ENCODE peak calls at places on chromosomes 11 and 22, in six cellular contexts. V is IMR-90, Q is HepG2, Z is GM12878, M is SK-N-SH, O is K562. K is an unnamed sample.

GRCh38 chr11:57647960-57648776 is 1.5 kb downstream of the YPEL4 start:
- DNase-seq in Q (no peak), V (no peak), O (peak), Z (no peak), M (peak), K (no peak)

GRCh38 chr22:49534386-49534785 is 293.3 kb downstream of the BRD1 start:
- DNase-seq in Q (no peak), O (no peak), Z (no peak), V (no peak), M (no peak), K (no peak)

GRCh38 chr11:123062892-123063395 is 1.0 kb upstream of the HSPA8 start:
- DNase-seq in M (no peak), O (peak), V (peak), Z (no peak), Q (no peak), K (no peak)

GRCh38 chr11:131349368-131350086 is 20.9 kb upstream of the NTM start:
- DNase-seq in M (no peak), Q (no peak), V (no peak), Z (no peak), O (no peak), K (no peak)

GRCh38 chr11:29623144-29623722 is 393.6 kb downstream of the KCNA4 start:
- DNase-seq in M (no peak), Z (no peak), V (no peak), Q (no peak), O (no peak), K (no peak)

GRCh38 chr11:61679301-61679700 is 890 bp upstream of the DAGLA start:
- DNase-seq in M (no peak), Q (no peak), Z (no peak), V (no peak), O (no peak), K (no peak)

GRCh38 chr11:91755951-91756707 is 468.5 kb upstream of the FAT3 start:
- DNase-seq in M (no peak), V (no peak), O (no peak), Z (no peak), Q (no peak), K (no peak)

GRCh38 chr22:26362471-26362870 is 66.6 kb upstream of the ASPHD2 start:
- DNase-seq in O (no peak), V (peak), Z (no peak), Q (no peak), M (no peak), K (no peak)

GRCh38 chr11:11391796-11392195 is 38.7 kb upstream of the CSNK2A3 start:
- DNase-seq in Q (no peak), M (no peak), V (peak), Z (no peak), O (no peak), K (no peak)

GRCh38 chr11:83957038-83957900 is 671.1 kb upstream of the CCDC90B start:
- DNase-seq in O (no peak), Q (no peak), Z (no peak), M (no peak), V (no peak), K (no peak)

GRCh38 chr11:120040136-120040840 is 97.6 kb downstream of the TRIM29 start:
- DNase-seq in O (no peak), Q (no peak), M (no peak), V (no peak), Z (no peak), K (no peak)

GRCh38 chr11:111378773-111379499 is at the start of gene POU2AF1:
- DNase-seq in O (no peak), M (no peak), V (peak), Q (no peak), Z (peak), K (no peak)

GRCh38 chr11:75697906-75698563 is 19.6 kb upstream of the MOGAT2 start:
- DNase-seq in V (no peak), M (no peak), Z (no peak), Q (no peak), O (no peak), K (no peak)

GRCh38 chr11:69220581-69221051 is 64.9 kb downstream of the SMIM38 start:
- DNase-seq in O (no peak), V (no peak), Z (no peak), Q (no peak), M (no peak), K (no peak)

GRCh38 chr11:32439488-32440210 is 4.3 kb upstream of the WT1 start:
- DNase-seq in O (no peak), Q (no peak), Z (no peak), V (no peak), M (peak), K (no peak)

GRCh38 chr22:49660794-49661781 is 166.6 kb downstream of the BRD1 start:
- DNase-seq in M (no peak), V (no peak), Z (no peak), O (no peak), Q (no peak), K (no peak)

GRCh38 chr11:74723511-74723910 is 7.7 kb downstream of the CHRDL2 start:
- DNase-seq in Q (no peak), M (no peak), O (no peak), Z (no peak), V (no peak), K (no peak)

GRCh38 chr22:35631597-35631996 is 14.5 kb upstream of the MB start:
- DNase-seq in O (peak), V (no peak), Q (peak), M (peak), Z (no peak), K (peak)

GRCh38 chr11:61698173-61698965 is 18.2 kb downstream of the DAGLA start:
- DNase-seq in O (no peak), Z (no peak), V (no peak), M (no peak), Q (no peak), K (no peak)

GRCh38 chr11:17923213-17923612 is 89.6 kb downstream of the SERGEF start:
- DNase-seq in M (no peak), V (no peak), Q (no peak), O (no peak), Z (no peak), K (no peak)

GRCh38 chr11:19511413-19512183 is 201.0 kb upstream of the NAV2 start:
- DNase-seq in V (no peak), O (no peak), M (no peak), Q (no peak), Z (no peak), K (no peak)

GRCh38 chr22:49307870-49308269 is 519.8 kb downstream of the BRD1 start:
- DNase-seq in V (no peak), O (no peak), Q (no peak), Z (no peak), M (no peak), K (no peak)

GRCh38 chr11:46335271-46335670 is 12.0 kb upstream of the DGKZ start:
- DNase-seq in Q (no peak), O (no peak), V (no peak), Z (no peak), M (no peak), K (no peak)

GRCh38 chr22:22161924-22162851 is 82.4 kb upstream of the VPREB1 start:
- DNase-seq in M (no peak), Z (peak), O (peak), V (no peak), Q (no peak), K (no peak)

GRCh38 chr22:32080904-32081303 is 37.8 kb downstream of the SLC5A1 start:
- DNase-seq in Q (peak), M (peak), Z (peak), O (peak), V (peak), K (peak)

GRCh38 chr22:19879248-19879575 is 24.5 kb upstream of the GNB1L start:
- DNase-seq in Z (no peak), O (no peak), V (no peak), Q (no peak), M (peak), K (no peak)

GRCh38 chr11:133714471-133715375 is 130.6 kb downstream of the SPATA19 start:
- DNase-seq in V (no peak), Q (no peak), Z (no peak), O (no peak), M (no peak), K (no peak)

GRCh38 chr11:57920971-57921370 is 102.7 kb upstream of the OR9Q1 start:
- DNase-seq in Z (no peak), Q (no peak), O (no peak), M (no peak), V (no peak), K (no peak)

GRCh38 chr22:45239378-45240136 is 1.1 kb downstream of the KIAA0930 start:
- DNase-seq in O (no peak), Z (no peak), Q (no peak), V (no peak), M (peak), K (no peak)

GRCh38 chr11:60394666-60395343 is 1.5 kb upstream of the MS4A14 start:
- DNase-seq in O (no peak), M (no peak), Z (no peak), Q (no peak), V (no peak), K (no peak)

GRCh38 chr11:60396382-60396781 is at the start of gene MS4A14:
- DNase-seq in Q (no peak), Z (no peak), M (no peak), O (no peak), V (no peak), K (no peak)

DNA sequence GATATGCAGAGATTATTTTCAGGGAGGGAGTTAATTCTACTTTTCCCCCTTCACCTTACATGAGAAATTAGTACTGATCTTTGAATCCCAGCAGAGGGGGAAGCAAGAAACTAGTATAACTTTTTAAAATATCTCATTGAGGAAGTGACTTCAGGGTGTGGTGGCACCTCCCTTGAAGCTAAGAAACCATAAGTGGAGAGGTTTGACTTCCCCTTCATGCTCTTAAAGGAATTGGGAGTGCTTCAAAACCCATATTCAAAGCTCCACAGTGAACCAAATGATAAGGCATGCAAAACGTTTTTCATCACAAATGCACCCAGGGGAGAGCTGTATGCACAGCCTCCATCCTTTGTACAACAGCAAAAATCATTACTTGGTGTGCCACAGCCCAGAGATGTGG is 531 bp downstream of the MS4A14 start:
- DNase-seq in O (no peak), V (no peak), Q (no peak), Z (peak), M (no peak), K (no peak)
- TF ChIP-seq SMC3 in O (no peak), V (no peak), Q (no peak), Z (no peak), M (no peak), K (no peak)

DNA sequence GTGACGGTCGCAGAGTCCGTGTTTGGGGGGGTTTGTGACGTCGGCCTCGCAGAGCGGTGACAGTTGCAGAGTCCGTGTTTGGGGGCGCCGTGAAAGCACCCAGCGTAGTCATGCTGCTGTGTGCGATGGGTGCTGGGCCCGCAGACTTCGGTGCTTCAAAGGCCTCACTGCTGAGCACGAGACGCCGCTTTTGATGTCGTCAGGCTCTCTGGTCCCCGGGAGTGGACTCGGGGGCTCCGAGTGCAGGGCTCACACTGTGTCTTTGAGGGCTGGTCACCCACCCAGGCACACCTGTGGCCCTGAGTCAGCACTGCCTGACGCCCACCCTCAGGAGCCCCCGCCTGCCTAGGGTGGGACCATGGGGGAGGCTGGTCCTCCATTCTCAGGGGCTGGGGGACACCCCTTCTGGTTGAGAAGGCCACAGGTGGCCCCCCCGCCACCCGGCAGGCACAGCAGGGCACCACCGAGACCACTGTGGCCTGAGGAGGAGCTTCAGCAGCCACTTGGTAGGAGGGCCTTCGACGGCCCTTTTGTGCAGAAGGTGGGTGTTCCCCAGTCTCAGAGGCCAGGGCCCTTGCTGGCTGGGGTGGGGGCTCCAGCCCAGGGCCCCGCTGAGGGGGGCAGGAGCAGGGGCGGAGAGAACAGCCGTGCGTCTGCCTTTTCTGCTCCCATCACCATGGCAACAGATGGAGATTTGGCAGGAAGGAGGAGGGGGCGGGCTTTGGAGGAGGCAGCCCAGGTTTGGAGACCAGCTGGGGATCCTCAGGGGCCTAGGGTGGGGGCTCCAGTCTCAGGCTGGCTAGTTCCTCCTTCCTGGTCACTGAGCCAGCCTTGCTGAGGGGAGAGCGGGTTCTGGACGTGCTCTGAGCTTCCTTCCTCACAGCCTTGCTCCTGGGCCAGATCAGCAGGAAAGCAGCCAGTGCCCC is 20.9 kb downstream of the BRSK2 start:
- DNase-seq in O (no peak), V (no peak), Z (no peak), Q (no peak), M (peak), K (no peak)
- TF ChIP-seq SMC3 in O (no peak), V (no peak), Z (no peak), Q (no peak), M (no peak), K (no peak)

DNA sequence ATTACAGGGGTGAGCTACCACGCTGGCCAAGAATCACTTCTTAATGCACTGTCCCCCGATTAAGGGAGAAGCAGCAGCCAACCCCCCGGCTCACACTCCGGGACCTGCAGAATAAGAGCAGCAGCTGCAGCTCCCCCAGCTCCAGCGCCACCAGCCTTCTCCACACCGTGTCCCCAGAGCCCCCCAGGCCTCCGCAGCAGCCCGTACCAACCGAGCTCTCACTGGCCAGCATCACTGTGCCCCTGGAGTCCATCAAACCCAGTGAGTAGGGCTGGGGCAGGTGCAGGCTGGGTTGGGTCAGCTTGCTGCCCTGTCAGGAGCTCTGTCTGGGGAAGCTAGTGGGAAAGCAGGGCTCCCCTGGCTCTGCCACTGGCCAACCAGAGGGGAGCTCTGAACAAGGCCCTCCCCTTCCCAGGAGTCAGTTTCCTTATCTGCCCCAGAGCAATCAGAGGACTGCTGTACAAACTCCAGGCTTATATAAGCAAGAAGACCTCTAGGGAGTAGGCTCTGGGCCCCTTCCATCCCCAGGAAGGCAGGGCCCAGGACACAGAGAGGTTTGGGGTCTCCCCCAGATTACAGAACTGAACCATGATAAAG is 8.5 kb upstream of the SH3BP1 start:
- DNase-seq in M (no peak), Q (peak), O (peak), Z (no peak), V (no peak), K (no peak)
- TF ChIP-seq SMC3 in M (no peak), Q (no peak), O (no peak), Z (no peak), V (no peak), K (no peak)

GRCh38 chr11:95923441-95923729 is 522 bp downstream of the MTMR2 start:
- DNase-seq in Z (no peak), O (no peak), Q (no peak), M (no peak), V (no peak), K (no peak)
- TF ChIP-seq SMC3 in Z (no peak), O (no peak), Q (no peak), M (no peak), V (no peak), K (no peak)

GRCh38 chr11:28038775-28039174 is 69.2 kb downstream of the KIF18A start:
- DNase-seq in O (no peak), Q (no peak), Z (no peak), M (no peak), V (no peak), K (no peak)
- TF ChIP-seq SMC3 in O (no peak), Q (no peak), Z (no peak), M (no peak), V (no peak), K (no peak)

DNA sequence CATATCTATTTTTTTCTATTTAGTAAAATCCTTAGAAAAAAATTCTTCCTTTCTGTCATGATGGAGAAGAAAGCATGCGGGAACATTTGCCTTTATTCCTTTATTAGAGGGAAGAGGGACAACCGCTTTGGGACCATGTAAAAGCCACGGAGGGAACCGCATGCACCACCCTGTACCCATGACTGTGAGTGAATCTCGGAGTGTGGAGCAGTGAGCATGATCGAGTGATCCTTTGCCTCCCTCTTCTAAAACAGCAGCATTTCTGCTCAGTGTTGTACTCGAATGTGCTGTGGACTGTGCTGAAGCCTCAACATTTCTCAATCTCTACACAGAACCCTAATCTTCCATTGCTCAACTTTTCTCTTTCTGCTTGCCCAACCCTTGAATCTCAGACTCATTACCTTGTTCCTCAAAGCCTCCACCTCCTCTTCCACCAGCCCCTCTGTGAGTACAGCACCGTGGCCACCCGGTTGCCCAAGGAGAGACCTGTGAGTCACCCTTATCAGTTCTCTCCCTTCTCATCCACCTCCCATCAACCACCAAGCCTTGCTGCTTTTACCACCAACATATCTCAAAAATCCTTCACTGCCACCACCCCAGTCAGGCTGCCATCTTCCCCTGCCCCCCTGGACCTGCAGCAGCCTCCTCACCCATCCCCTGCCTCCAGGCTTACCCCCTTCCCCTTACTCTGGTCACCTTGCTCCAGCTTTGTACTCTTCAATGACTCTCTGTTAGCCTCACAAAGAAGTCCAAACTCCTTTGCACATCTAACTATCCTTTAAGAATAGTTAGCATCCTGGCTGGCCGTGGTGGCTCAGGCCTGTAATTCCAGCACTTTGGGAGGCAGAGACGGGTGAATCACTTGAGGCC is 103.1 kb downstream of the NAT10 start:
- DNase-seq in M (no peak), Q (peak), O (peak), Z (no peak), V (peak), K (peak)
- TF ChIP-seq SMC3 in M (no peak), Q (no peak), O (no peak), Z (no peak), V (no peak), K (peak)

GRCh38 chr11:116598556-116598955 is 174.2 kb downstream of the BUD13 start:
- DNase-seq in V (no peak), Q (no peak), O (no peak), M (no peak), Z (no peak), K (no peak)

GRCh38 chr11:116600930-116601329 is 171.9 kb downstream of the BUD13 start:
- DNase-seq in Q (no peak), O (no peak), M (no peak), Z (no peak), V (no peak), K (no peak)

GRCh38 chr11:116595305-116595880 is 177.4 kb downstream of the BUD13 start:
- DNase-seq in Q (no peak), Z (no peak), O (no peak), M (no peak), V (no peak), K (no peak)

GRCh38 chr11:116598036-116598435 is 174.8 kb downstream of the BUD13 start:
- DNase-seq in Q (no peak), V (no peak), M (no peak), Z (no peak), O (no peak), K (no peak)

DNA sequence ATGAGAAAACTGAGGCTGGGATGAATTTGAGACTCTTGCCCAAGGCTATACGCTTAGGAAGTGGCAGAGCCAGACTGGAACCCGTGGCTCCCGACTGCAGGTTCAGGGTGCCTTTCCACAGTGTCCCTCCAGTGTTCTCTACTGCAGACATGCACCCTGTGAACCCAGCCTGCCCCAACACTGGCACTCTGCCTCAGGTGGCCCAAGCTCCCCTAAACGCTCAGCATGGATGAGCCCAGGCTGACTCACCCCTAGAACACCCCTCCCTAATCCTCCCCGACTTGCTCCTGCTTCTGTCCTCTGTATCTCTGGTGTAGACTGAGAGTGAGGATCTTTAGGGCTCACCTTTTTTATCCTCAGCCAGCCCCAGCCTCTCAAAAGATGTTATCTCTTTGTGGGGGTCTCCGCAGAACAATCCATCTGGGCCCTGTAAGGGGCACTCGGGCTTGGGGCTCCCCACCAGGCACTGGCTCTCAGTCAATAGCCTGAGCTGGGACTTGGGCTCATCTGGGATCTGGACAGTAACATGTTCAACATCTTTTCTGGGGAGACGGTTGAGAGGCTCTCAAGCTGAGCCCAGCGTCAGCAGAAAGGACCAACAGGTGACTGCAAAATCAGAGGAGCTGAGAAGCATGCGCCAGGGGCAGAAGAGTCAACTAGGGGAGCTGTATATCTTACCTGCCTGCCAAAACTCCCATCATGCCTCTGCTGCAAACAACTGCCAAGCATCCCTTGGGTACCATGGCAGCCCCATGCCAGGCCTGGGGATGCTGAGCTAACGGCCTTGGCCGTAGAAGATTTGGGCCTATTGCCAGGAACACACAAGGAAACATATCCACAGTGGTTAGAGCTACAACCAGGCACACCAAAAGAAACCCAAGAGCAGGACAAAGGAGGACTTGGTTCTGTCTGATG is 176.2 kb downstream of the BUD13 start:
- DNase-seq in O (no peak), M (no peak), V (no peak), Z (no peak), Q (no peak), K (no peak)
- TF ChIP-seq SMC3 in O (no peak), M (no peak), V (no peak), Z (no peak), Q (no peak), K (no peak)

K was measured in A549.